ENCODE peak calls at places on chromosomes 13 and 19, in four cellular contexts. K is CD4-positive, alpha-beta T cell; O is K562; L is upper lobe of right lung. E is an unnamed sample.

GRCh38 chr13:79692846-79693245 is 211.9 kb downstream of the NDFIP2 start:
- DNase-seq in O (no peak), K (no peak), L (no peak), E (no peak)

GRCh38 chr13:97141564-97142005 is 80.5 kb upstream of the MBNL2 start:
- DNase-seq in O (peak), L (no peak), K (no peak), E (no peak)

GRCh38 chr19:55319786-55320185 is 5.4 kb downstream of the TMEM150B start:
- DNase-seq in L (no peak), K (no peak), O (peak), E (no peak)

GRCh38 chr19:55117063-55117635 is 288 bp downstream of the PPP1R12C start:
- DNase-seq in O (no peak), K (no peak), L (no peak), E (no peak)

GRCh38 chr19:33339016-33339749 is 34.3 kb upstream of the CEBPG start:
- DNase-seq in K (no peak), O (no peak), L (no peak), E (no peak)

GRCh38 chr13:48184260-48184659 is 48.7 kb upstream of the ITM2B start:
- DNase-seq in O (no peak), L (no peak), K (no peak), E (peak)

GRCh38 chr19:14317157-14317556 is 64.1 kb upstream of the ADGRE5 start:
- DNase-seq in K (no peak), O (no peak), L (no peak), E (no peak)

GRCh38 chr13:114035583-114036501 is 62.0 kb upstream of the C13orf46 start:
- DNase-seq in K (no peak), O (no peak), L (no peak), E (no peak)

GRCh38 chr13:40626977-40627376 is 39.5 kb downstream of the FOXO1 start:
- DNase-seq in O (no peak), L (no peak), K (no peak), E (no peak)

GRCh38 chr19:48997972-48998371 is 4.3 kb downstream of the RUVBL2 start:
- DNase-seq in K (no peak), O (peak), L (no peak), E (peak)

GRCh38 chr19:55581145-55581827 is 638 bp upstream of the ZNF579 start:
- DNase-seq in K (no peak), O (peak), L (no peak), E (no peak)

GRCh38 chr13:45873491-45874360 is 22.2 kb upstream of the SIAH3 start:
- DNase-seq in O (no peak), L (no peak), K (no peak), E (no peak)

GRCh38 chr13:34207334-34207733 is 389.4 kb downstream of the RFC3 start:
- DNase-seq in K (no peak), L (no peak), O (no peak), E (no peak)

GRCh38 chr19:46571495-46571894 is 29.6 kb upstream of the CALM3 start:
- DNase-seq in K (no peak), O (peak), L (no peak), E (no peak)

GRCh38 chr19:8240274-8241229 is 31.4 kb downstream of the CERS4 start:
- DNase-seq in L (peak), K (peak), O (peak), E (peak)

GRCh38 chr13:110403315-110403714 is 96.2 kb downstream of the COL4A2 start:
- DNase-seq in L (no peak), K (no peak), O (no peak), E (no peak)

GRCh38 chr13:39385621-39386231 is 217.3 kb downstream of the LHFPL6 start:
- DNase-seq in K (no peak), O (no peak), L (no peak), E (no peak)

GRCh38 chr19:57016491-57016890 is 103.3 kb upstream of the USP29 start:
- DNase-seq in L (no peak), K (no peak), O (no peak), E (no peak)

GRCh38 chr13:23616228-23616627 is 46.0 kb downstream of the TNFRSF19 start:
- DNase-seq in K (no peak), L (no peak), O (no peak), E (no peak)

GRCh38 chr13:59960683-59961082 is 203.0 kb downstream of the DIAPH3 start:
- DNase-seq in L (no peak), K (no peak), O (no peak), E (no peak)

GRCh38 chr13:45341799-45342584 is 1.0 kb upstream of the TPT1 start:
- DNase-seq in O (no peak), K (no peak), L (peak), E (no peak)

GRCh38 chr19:28914173-28914572 is 298.8 kb downstream of the UQCRFS1 start:
- DNase-seq in L (no peak), K (no peak), O (no peak), E (no peak)

GRCh38 chr19:2333807-2334211 is 5.3 kb downstream of the SPPL2B start:
- DNase-seq in L (no peak), O (no peak), K (no peak), E (no peak)

GRCh38 chr13:104111031-104111430 is 1044.8 kb upstream of the SLC10A2 start:
- DNase-seq in O (no peak), L (no peak), K (no peak), E (no peak)

GRCh38 chr13:30466841-30467252 is 1.1 kb upstream of the HMGB1 start:
- DNase-seq in K (no peak), O (peak), L (no peak), E (no peak)

GRCh38 chr13:29681859-29682258 is 86.4 kb upstream of the SLC7A1 start:
- DNase-seq in K (no peak), L (no peak), O (no peak), E (no peak)

GRCh38 chr19:39144487-39145071 is 19.0 kb downstream of the PAK4 start:
- DNase-seq in K (no peak), L (no peak), O (no peak), E (no peak)

GRCh38 chr13:25977671-25978070 is 74.1 kb downstream of the SHISA2 start:
- DNase-seq in K (no peak), L (no peak), O (no peak), E (no peak)

GRCh38 chr13:49836516-49836915 is 44.0 kb upstream of the KPNA3 start:
- DNase-seq in K (no peak), L (no peak), O (no peak), E (no peak)

GRCh38 chr19:20367811-20368294 is 197.7 kb downstream of the ZNF737 start:
- DNase-seq in O (no peak), K (no peak), L (no peak), E (no peak)

GRCh38 chr19:2782357-2782935 is 627 bp downstream of the SGTA start:
- DNase-seq in L (no peak), K (no peak), O (no peak), E (no peak)

GRCh38 chr13:113208424-113209335 is at the start of gene PCID2:
- DNase-seq in O (peak), L (peak), K (peak), E (peak)

GRCh38 chr13:88979465-88980180 is 1308.5 kb downstream of the SLITRK5 start:
- DNase-seq in O (no peak), L (no peak), K (no peak), E (no peak)

GRCh38 chr13:104641309-104641708 is 1575.1 kb upstream of the SLC10A2 start:
- DNase-seq in O (no peak), K (no peak), L (no peak), E (no peak)

GRCh38 chr13:113853518-113854237 is 10.2 kb downstream of the GAS6 start:
- DNase-seq in L (no peak), O (peak), K (no peak), E (no peak)

GRCh38 chr19:8221161-8221560 is 12.0 kb downstream of the CERS4 start:
- DNase-seq in O (no peak), K (no peak), L (peak), E (no peak)

GRCh38 chr13:40564342-40564997 is 102.0 kb downstream of the FOXO1 start:
- DNase-seq in L (no peak), K (no peak), O (no peak), E (peak)

GRCh38 chr19:12666305-12667048 is at the start of the genes MAN2B1 and WDR83:
- DNase-seq in L (peak), O (peak), K (peak), E (peak)

GRCh38 chr13:60881507-60881906 is 484.5 kb downstream of the TDRD3 start:
- DNase-seq in O (no peak), K (no peak), L (no peak), E (no peak)

DNA sequence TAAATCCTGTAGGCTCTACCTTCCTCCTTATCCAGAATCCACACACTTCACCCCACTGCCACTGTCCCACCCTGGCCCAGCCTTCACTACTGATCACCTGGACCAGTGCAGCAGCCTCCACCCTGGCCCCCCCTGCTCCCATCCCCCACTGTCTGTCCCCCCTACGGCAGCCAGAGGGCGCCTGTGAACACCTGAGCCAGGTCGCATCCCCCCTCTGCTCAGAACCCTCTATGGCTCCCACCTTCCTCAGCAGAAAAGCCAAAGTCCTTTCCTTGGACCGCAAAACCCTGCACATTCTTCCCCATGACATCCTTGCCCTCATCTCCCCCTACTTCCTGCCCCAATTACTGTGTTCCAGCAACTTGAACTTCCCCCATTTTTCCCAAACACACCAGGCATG is 20.6 kb downstream of the ELAVL3 start:
- DNase-seq in K (no peak), L (no peak), O (peak), E (no peak)
- TF ChIP-seq CTCF in K (no peak), L (peak), O (peak), E (peak)

GRCh38 chr19:31002852-31003251 is 346.4 kb downstream of the TSHZ3 start:
- DNase-seq in K (no peak), L (no peak), O (no peak), E (no peak)

GRCh38 chr19:31000913-31001312 is 348.3 kb downstream of the TSHZ3 start:
- DNase-seq in L (no peak), O (no peak), K (no peak), E (no peak)

GRCh38 chr19:30999726-31000125 is 349.5 kb downstream of the TSHZ3 start:
- DNase-seq in L (no peak), K (no peak), O (no peak), E (no peak)

DNA sequence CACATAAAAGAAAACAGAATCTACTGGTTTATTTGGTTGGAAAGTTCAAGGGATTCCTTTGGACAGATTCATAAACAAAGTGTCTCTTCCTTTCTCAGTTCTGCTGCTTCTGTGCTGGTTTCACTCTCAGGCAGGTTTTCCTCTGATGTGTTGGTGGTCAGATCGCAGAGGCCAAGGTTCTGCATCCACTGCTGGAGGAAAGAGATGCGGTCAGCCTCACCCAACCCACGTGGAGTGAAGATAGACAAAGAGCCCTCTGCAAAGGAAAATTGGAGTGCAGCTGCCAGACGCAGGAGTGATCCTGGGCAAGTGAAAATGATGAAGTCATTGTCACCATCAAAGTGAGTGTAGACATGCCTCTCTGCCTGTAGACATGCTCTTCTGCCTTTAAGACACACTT is 352.0 kb downstream of the TSHZ3 start:
- DNase-seq in K (no peak), L (no peak), O (no peak), E (no peak)
- TF ChIP-seq CTCF in K (no peak), L (no peak), O (no peak), E (no peak)

DNA sequence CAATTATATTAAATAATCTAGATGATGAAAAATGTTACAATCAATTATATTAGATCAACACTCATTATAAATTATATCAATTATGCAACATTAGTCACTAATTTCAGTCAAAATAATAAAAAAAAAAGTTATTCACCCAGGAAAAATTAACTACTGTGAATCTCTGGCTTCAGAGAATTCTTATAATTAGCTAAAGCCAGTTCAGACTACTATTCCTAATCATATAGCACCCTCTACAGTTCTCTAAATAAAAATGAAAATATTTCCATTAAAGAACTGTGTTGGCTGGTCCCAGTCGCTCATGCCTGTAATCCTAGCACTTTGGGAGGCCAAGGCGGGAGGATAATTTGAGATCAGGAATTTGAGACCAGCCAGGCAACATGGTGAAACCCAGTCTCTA is 33.0 kb downstream of the XPO4 start:
- DNase-seq in O (no peak), K (no peak), L (no peak), E (no peak)
- TF ChIP-seq CTCF in O (peak), K (no peak), L (peak), E (no peak)

GRCh38 chr13:51303063-51303552 is 36.4 kb upstream of the SERPINE3 start:
- DNase-seq in L (no peak), O (no peak), K (no peak), E (no peak)

GRCh38 chr13:51298812-51299211 is 40.7 kb upstream of the SERPINE3 start:
- DNase-seq in L (no peak), O (no peak), K (no peak), E (no peak)

GRCh38 chr13:51292000-51292550 is 47.4 kb upstream of the SERPINE3 start:
- DNase-seq in K (no peak), O (no peak), L (no peak), E (no peak)

GRCh38 chr13:51297556-51297955 is 41.9 kb upstream of the SERPINE3 start:
- DNase-seq in L (no peak), K (no peak), O (no peak), E (no peak)
- TF ChIP-seq CTCF in L (no peak), K (no peak), O (peak), E (peak)

GRCh38 chr13:98482476-98483444 is 94.1 kb downstream of the STK24 start:
- DNase-seq in K (no peak), O (no peak), L (peak), E (peak)
- TF ChIP-seq CTCF in K (no peak), O (no peak), L (no peak), E (peak)

E was measured in GM10248.